ENCODE peak calls at places on chromosome 5, in seven cellular contexts. One of them, this sample, is unnamed.

GRCh38 chr5:172005708-172006377 is 595 bp downstream of the FBXW11 start:
- DNase-seq in RWPE2: no peak
- DNase-seq in CD4-positive, alpha-beta T cell: no peak
- DNase-seq in fibroblast of the conjunctiva: no peak
- DNase-seq in erythroblast: peak
- DNase-seq in stimulated activated CD8-positive, alpha-beta memory T cell treated with anti-CD3 and anti-CD28 coated beads, Interleukin-15, amount 100 ng/mL, for 24 hours: peak
- DNase-seq in IMR-90: no peak
- DNase-seq in this sample: peak

GRCh38 chr5:1652873-1653707 is 129.3 kb upstream of the LPCAT1 start:
- DNase-seq in RWPE2: no peak
- DNase-seq in CD4-positive, alpha-beta T cell: no peak
- DNase-seq in fibroblast of the conjunctiva: no peak
- DNase-seq in erythroblast: no peak
- DNase-seq in stimulated activated CD8-positive, alpha-beta memory T cell treated with anti-CD3 and anti-CD28 coated beads, Interleukin-15, amount 100 ng/mL, for 24 hours: no peak
- DNase-seq in IMR-90: no peak
- DNase-seq in this sample: peak

GRCh38 chr5:96743065-96743768 is 64.5 kb downstream of the ERAP1 start:
- DNase-seq in RWPE2: no peak
- DNase-seq in CD4-positive, alpha-beta T cell: no peak
- DNase-seq in fibroblast of the conjunctiva: no peak
- DNase-seq in erythroblast: peak
- DNase-seq in stimulated activated CD8-positive, alpha-beta memory T cell treated with anti-CD3 and anti-CD28 coated beads, Interleukin-15, amount 100 ng/mL, for 24 hours: no peak
- DNase-seq in IMR-90: peak
- DNase-seq in this sample: no peak

GRCh38 chr5:97276721-97277120 is 93.7 kb upstream of the RIOK2 start:
- DNase-seq in RWPE2: no peak
- DNase-seq in CD4-positive, alpha-beta T cell: no peak
- DNase-seq in fibroblast of the conjunctiva: no peak
- DNase-seq in erythroblast: no peak
- DNase-seq in stimulated activated CD8-positive, alpha-beta memory T cell treated with anti-CD3 and anti-CD28 coated beads, Interleukin-15, amount 100 ng/mL, for 24 hours: no peak
- DNase-seq in IMR-90: no peak
- DNase-seq in this sample: no peak

GRCh38 chr5:1435369-1435768 is 9.9 kb downstream of the SLC6A3 start:
- DNase-seq in RWPE2: peak
- DNase-seq in CD4-positive, alpha-beta T cell: no peak
- DNase-seq in fibroblast of the conjunctiva: no peak
- DNase-seq in erythroblast: no peak
- DNase-seq in stimulated activated CD8-positive, alpha-beta memory T cell treated with anti-CD3 and anti-CD28 coated beads, Interleukin-15, amount 100 ng/mL, for 24 hours: no peak
- DNase-seq in IMR-90: no peak
- DNase-seq in this sample: no peak

GRCh38 chr5:133926960-133927615 is 41.3 kb downstream of the C5orf15 start:
- DNase-seq in RWPE2: no peak
- DNase-seq in CD4-positive, alpha-beta T cell: no peak
- DNase-seq in fibroblast of the conjunctiva: no peak
- DNase-seq in erythroblast: no peak
- DNase-seq in stimulated activated CD8-positive, alpha-beta memory T cell treated with anti-CD3 and anti-CD28 coated beads, Interleukin-15, amount 100 ng/mL, for 24 hours: no peak
- DNase-seq in IMR-90: no peak
- DNase-seq in this sample: no peak

GRCh38 chr5:145495741-145496140 is 339.4 kb downstream of the PRELID2 start:
- DNase-seq in RWPE2: no peak
- DNase-seq in CD4-positive, alpha-beta T cell: no peak
- DNase-seq in fibroblast of the conjunctiva: peak
- DNase-seq in erythroblast: peak
- DNase-seq in stimulated activated CD8-positive, alpha-beta memory T cell treated with anti-CD3 and anti-CD28 coated beads, Interleukin-15, amount 100 ng/mL, for 24 hours: no peak
- DNase-seq in IMR-90: peak
- DNase-seq in this sample: no peak

GRCh38 chr5:170569101-170569500 is 65.3 kb downstream of the KCNIP1 start:
- DNase-seq in RWPE2: no peak
- DNase-seq in CD4-positive, alpha-beta T cell: no peak
- DNase-seq in fibroblast of the conjunctiva: no peak
- DNase-seq in erythroblast: no peak
- DNase-seq in stimulated activated CD8-positive, alpha-beta memory T cell treated with anti-CD3 and anti-CD28 coated beads, Interleukin-15, amount 100 ng/mL, for 24 hours: no peak
- DNase-seq in IMR-90: no peak
- DNase-seq in this sample: no peak

GRCh38 chr5:148956632-148957385 is 106.1 kb downstream of the SH3TC2 start:
- DNase-seq in RWPE2: no peak
- DNase-seq in CD4-positive, alpha-beta T cell: no peak
- DNase-seq in fibroblast of the conjunctiva: no peak
- DNase-seq in erythroblast: no peak
- DNase-seq in stimulated activated CD8-positive, alpha-beta memory T cell treated with anti-CD3 and anti-CD28 coated beads, Interleukin-15, amount 100 ng/mL, for 24 hours: no peak
- DNase-seq in IMR-90: peak
- DNase-seq in this sample: no peak

GRCh38 chr5:138903113-138903789 is 28.1 kb upstream of the LRRTM2 start:
- DNase-seq in RWPE2: no peak
- DNase-seq in CD4-positive, alpha-beta T cell: no peak
- DNase-seq in fibroblast of the conjunctiva: peak
- DNase-seq in erythroblast: no peak
- DNase-seq in stimulated activated CD8-positive, alpha-beta memory T cell treated with anti-CD3 and anti-CD28 coated beads, Interleukin-15, amount 100 ng/mL, for 24 hours: no peak
- DNase-seq in IMR-90: peak
- DNase-seq in this sample: no peak

GRCh38 chr5:134371834-134372340 is 518 bp downstream of the UBE2B start:
- DNase-seq in RWPE2: peak
- DNase-seq in CD4-positive, alpha-beta T cell: peak
- DNase-seq in fibroblast of the conjunctiva: peak
- DNase-seq in erythroblast: peak
- DNase-seq in stimulated activated CD8-positive, alpha-beta memory T cell treated with anti-CD3 and anti-CD28 coated beads, Interleukin-15, amount 100 ng/mL, for 24 hours: no peak
- DNase-seq in IMR-90: peak
- DNase-seq in this sample: peak

GRCh38 chr5:40578501-40579451 is 100.9 kb upstream of the PTGER4 start:
- DNase-seq in RWPE2: no peak
- DNase-seq in CD4-positive, alpha-beta T cell: no peak
- DNase-seq in fibroblast of the conjunctiva: no peak
- DNase-seq in erythroblast: no peak
- DNase-seq in stimulated activated CD8-positive, alpha-beta memory T cell treated with anti-CD3 and anti-CD28 coated beads, Interleukin-15, amount 100 ng/mL, for 24 hours: no peak
- DNase-seq in IMR-90: peak
- DNase-seq in this sample: no peak

GRCh38 chr5:13511442-13511841 is 433.0 kb downstream of the DNAH5 start:
- DNase-seq in RWPE2: no peak
- DNase-seq in CD4-positive, alpha-beta T cell: no peak
- DNase-seq in fibroblast of the conjunctiva: no peak
- DNase-seq in erythroblast: no peak
- DNase-seq in stimulated activated CD8-positive, alpha-beta memory T cell treated with anti-CD3 and anti-CD28 coated beads, Interleukin-15, amount 100 ng/mL, for 24 hours: no peak
- DNase-seq in IMR-90: no peak
- DNase-seq in this sample: no peak

GRCh38 chr5:172891716-172892421 is 57.8 kb downstream of the ERGIC1 start:
- DNase-seq in RWPE2: no peak
- DNase-seq in CD4-positive, alpha-beta T cell: no peak
- DNase-seq in fibroblast of the conjunctiva: no peak
- DNase-seq in erythroblast: no peak
- DNase-seq in stimulated activated CD8-positive, alpha-beta memory T cell treated with anti-CD3 and anti-CD28 coated beads, Interleukin-15, amount 100 ng/mL, for 24 hours: no peak
- DNase-seq in IMR-90: no peak
- DNase-seq in this sample: no peak

GRCh38 chr5:133265720-133266575 is 214.1 kb downstream of the HSPA4 start:
- DNase-seq in RWPE2: no peak
- DNase-seq in CD4-positive, alpha-beta T cell: no peak
- DNase-seq in fibroblast of the conjunctiva: no peak
- DNase-seq in erythroblast: no peak
- DNase-seq in stimulated activated CD8-positive, alpha-beta memory T cell treated with anti-CD3 and anti-CD28 coated beads, Interleukin-15, amount 100 ng/mL, for 24 hours: no peak
- DNase-seq in IMR-90: no peak
- DNase-seq in this sample: no peak

GRCh38 chr5:82820958-82821880 is 256.0 kb downstream of the TMEM167A start:
- DNase-seq in RWPE2: no peak
- DNase-seq in CD4-positive, alpha-beta T cell: no peak
- DNase-seq in fibroblast of the conjunctiva: no peak
- DNase-seq in erythroblast: no peak
- DNase-seq in stimulated activated CD8-positive, alpha-beta memory T cell treated with anti-CD3 and anti-CD28 coated beads, Interleukin-15, amount 100 ng/mL, for 24 hours: no peak
- DNase-seq in IMR-90: no peak
- DNase-seq in this sample: peak

GRCh38 chr5:139998837-139999236 is 44.3 kb downstream of the NRG2 start:
- DNase-seq in RWPE2: no peak
- DNase-seq in CD4-positive, alpha-beta T cell: no peak
- DNase-seq in fibroblast of the conjunctiva: no peak
- DNase-seq in erythroblast: no peak
- DNase-seq in stimulated activated CD8-positive, alpha-beta memory T cell treated with anti-CD3 and anti-CD28 coated beads, Interleukin-15, amount 100 ng/mL, for 24 hours: no peak
- DNase-seq in IMR-90: no peak
- DNase-seq in this sample: no peak

GRCh38 chr5:150469718-150470470 is 20.4 kb upstream of the RPS14 start:
- DNase-seq in RWPE2: peak
- DNase-seq in CD4-positive, alpha-beta T cell: no peak
- DNase-seq in fibroblast of the conjunctiva: peak
- DNase-seq in erythroblast: no peak
- DNase-seq in stimulated activated CD8-positive, alpha-beta memory T cell treated with anti-CD3 and anti-CD28 coated beads, Interleukin-15, amount 100 ng/mL, for 24 hours: no peak
- DNase-seq in IMR-90: peak
- DNase-seq in this sample: no peak

GRCh38 chr5:174725261-174725990 is 1.0 kb downstream of the MSX2 start:
- DNase-seq in RWPE2: no peak
- DNase-seq in CD4-positive, alpha-beta T cell: no peak
- DNase-seq in fibroblast of the conjunctiva: no peak
- DNase-seq in erythroblast: no peak
- DNase-seq in stimulated activated CD8-positive, alpha-beta memory T cell treated with anti-CD3 and anti-CD28 coated beads, Interleukin-15, amount 100 ng/mL, for 24 hours: no peak
- DNase-seq in IMR-90: no peak
- DNase-seq in this sample: no peak

GRCh38 chr5:179307006-179307800 is 38.1 kb downstream of the ADAMTS2 start:
- DNase-seq in RWPE2: peak
- DNase-seq in CD4-positive, alpha-beta T cell: no peak
- DNase-seq in fibroblast of the conjunctiva: no peak
- DNase-seq in erythroblast: no peak
- DNase-seq in stimulated activated CD8-positive, alpha-beta memory T cell treated with anti-CD3 and anti-CD28 coated beads, Interleukin-15, amount 100 ng/mL, for 24 hours: no peak
- DNase-seq in IMR-90: peak
- DNase-seq in this sample: no peak

GRCh38 chr5:69238760-69239251 is 4.1 kb downstream of the CDK7 start:
- DNase-seq in RWPE2: peak
- DNase-seq in CD4-positive, alpha-beta T cell: no peak
- DNase-seq in fibroblast of the conjunctiva: peak
- DNase-seq in erythroblast: no peak
- DNase-seq in stimulated activated CD8-positive, alpha-beta memory T cell treated with anti-CD3 and anti-CD28 coated beads, Interleukin-15, amount 100 ng/mL, for 24 hours: no peak
- DNase-seq in IMR-90: peak
- DNase-seq in this sample: no peak

GRCh38 chr5:2149196-2149541 is 266.4 kb upstream of the IRX4 start:
- DNase-seq in RWPE2: no peak
- DNase-seq in CD4-positive, alpha-beta T cell: no peak
- DNase-seq in fibroblast of the conjunctiva: no peak
- DNase-seq in erythroblast: no peak
- DNase-seq in stimulated activated CD8-positive, alpha-beta memory T cell treated with anti-CD3 and anti-CD28 coated beads, Interleukin-15, amount 100 ng/mL, for 24 hours: no peak
- DNase-seq in IMR-90: no peak
- DNase-seq in this sample: no peak

GRCh38 chr5:80654054-80654390 is 430 bp upstream of the MSH3 start:
- DNase-seq in RWPE2: no peak
- DNase-seq in CD4-positive, alpha-beta T cell: no peak
- DNase-seq in fibroblast of the conjunctiva: no peak
- DNase-seq in erythroblast: peak
- DNase-seq in stimulated activated CD8-positive, alpha-beta memory T cell treated with anti-CD3 and anti-CD28 coated beads, Interleukin-15, amount 100 ng/mL, for 24 hours: no peak
- DNase-seq in IMR-90: no peak
- DNase-seq in this sample: peak

GRCh38 chr5:17620627-17621026 is 10.4 kb downstream of the TAF11L12 start:
- DNase-seq in RWPE2: no peak
- DNase-seq in CD4-positive, alpha-beta T cell: no peak
- DNase-seq in fibroblast of the conjunctiva: no peak
- DNase-seq in erythroblast: no peak
- DNase-seq in stimulated activated CD8-positive, alpha-beta memory T cell treated with anti-CD3 and anti-CD28 coated beads, Interleukin-15, amount 100 ng/mL, for 24 hours: no peak
- DNase-seq in IMR-90: no peak
- DNase-seq in this sample: peak

GRCh38 chr5:44183753-44184152 is 205.5 kb downstream of the FGF10 start:
- DNase-seq in RWPE2: no peak
- DNase-seq in CD4-positive, alpha-beta T cell: no peak
- DNase-seq in fibroblast of the conjunctiva: no peak
- DNase-seq in erythroblast: no peak
- DNase-seq in stimulated activated CD8-positive, alpha-beta memory T cell treated with anti-CD3 and anti-CD28 coated beads, Interleukin-15, amount 100 ng/mL, for 24 hours: no peak
- DNase-seq in IMR-90: no peak
- DNase-seq in this sample: no peak

GRCh38 chr5:76954383-76954763 is 1.5 kb downstream of the CRHBP start:
- DNase-seq in RWPE2: no peak
- DNase-seq in CD4-positive, alpha-beta T cell: no peak
- DNase-seq in fibroblast of the conjunctiva: no peak
- DNase-seq in erythroblast: peak
- DNase-seq in stimulated activated CD8-positive, alpha-beta memory T cell treated with anti-CD3 and anti-CD28 coated beads, Interleukin-15, amount 100 ng/mL, for 24 hours: no peak
- DNase-seq in IMR-90: no peak
- DNase-seq in this sample: no peak

GRCh38 chr5:469752-470483 is 26.9 kb downstream of the EXOC3 start:
- DNase-seq in RWPE2: peak
- DNase-seq in CD4-positive, alpha-beta T cell: no peak
- DNase-seq in fibroblast of the conjunctiva: no peak
- DNase-seq in erythroblast: no peak
- DNase-seq in stimulated activated CD8-positive, alpha-beta memory T cell treated with anti-CD3 and anti-CD28 coated beads, Interleukin-15, amount 100 ng/mL, for 24 hours: no peak
- DNase-seq in IMR-90: no peak
- DNase-seq in this sample: no peak

GRCh38 chr5:87876616-87877015 is 392.0 kb downstream of the TMEM161B start:
- DNase-seq in RWPE2: no peak
- DNase-seq in CD4-positive, alpha-beta T cell: no peak
- DNase-seq in fibroblast of the conjunctiva: no peak
- DNase-seq in erythroblast: no peak
- DNase-seq in stimulated activated CD8-positive, alpha-beta memory T cell treated with anti-CD3 and anti-CD28 coated beads, Interleukin-15, amount 100 ng/mL, for 24 hours: no peak
- DNase-seq in IMR-90: no peak
- DNase-seq in this sample: no peak

GRCh38 chr5:9549941-9550340 is 4.1 kb upstream of the SEMA5A start:
- DNase-seq in RWPE2: no peak
- DNase-seq in CD4-positive, alpha-beta T cell: no peak
- DNase-seq in fibroblast of the conjunctiva: no peak
- DNase-seq in erythroblast: no peak
- DNase-seq in stimulated activated CD8-positive, alpha-beta memory T cell treated with anti-CD3 and anti-CD28 coated beads, Interleukin-15, amount 100 ng/mL, for 24 hours: no peak
- DNase-seq in IMR-90: peak
- DNase-seq in this sample: no peak

GRCh38 chr5:129379406-129379805 is 80.7 kb upstream of the ADAMTS19 start:
- DNase-seq in RWPE2: no peak
- DNase-seq in CD4-positive, alpha-beta T cell: no peak
- DNase-seq in fibroblast of the conjunctiva: no peak
- DNase-seq in erythroblast: no peak
- DNase-seq in stimulated activated CD8-positive, alpha-beta memory T cell treated with anti-CD3 and anti-CD28 coated beads, Interleukin-15, amount 100 ng/mL, for 24 hours: no peak
- DNase-seq in IMR-90: no peak
- DNase-seq in this sample: no peak

GRCh38 chr5:114782869-114783268 is 386.8 kb downstream of the TRIM36 start:
- DNase-seq in RWPE2: no peak
- DNase-seq in CD4-positive, alpha-beta T cell: no peak
- DNase-seq in fibroblast of the conjunctiva: no peak
- DNase-seq in erythroblast: no peak
- DNase-seq in stimulated activated CD8-positive, alpha-beta memory T cell treated with anti-CD3 and anti-CD28 coated beads, Interleukin-15, amount 100 ng/mL, for 24 hours: no peak
- DNase-seq in IMR-90: no peak
- DNase-seq in this sample: no peak

GRCh38 chr5:131659841-131660240 is 24.8 kb upstream of the RAPGEF6 start:
- DNase-seq in RWPE2: no peak
- DNase-seq in CD4-positive, alpha-beta T cell: no peak
- DNase-seq in fibroblast of the conjunctiva: no peak
- DNase-seq in erythroblast: no peak
- DNase-seq in stimulated activated CD8-positive, alpha-beta memory T cell treated with anti-CD3 and anti-CD28 coated beads, Interleukin-15, amount 100 ng/mL, for 24 hours: no peak
- DNase-seq in IMR-90: no peak
- DNase-seq in this sample: no peak

GRCh38 chr5:84272776-84273516 is 111.7 kb downstream of the EDIL3 start:
- DNase-seq in RWPE2: no peak
- DNase-seq in CD4-positive, alpha-beta T cell: no peak
- DNase-seq in fibroblast of the conjunctiva: no peak
- DNase-seq in erythroblast: no peak
- DNase-seq in stimulated activated CD8-positive, alpha-beta memory T cell treated with anti-CD3 and anti-CD28 coated beads, Interleukin-15, amount 100 ng/mL, for 24 hours: no peak
- DNase-seq in IMR-90: no peak
- DNase-seq in this sample: no peak

This sample was measured in germinal center.